ENCODE peak calls at places on chromosomes 7 and 10, in six cellular contexts. One of them, this sample, is unnamed.
A peak's percentile ranks its signal among the peaks of the same experiment; 100 is the strongest.

GRCh38 chr7:32892521-32893224 is 1.1 kb upstream of the KBTBD2 start:
- DNase-seq in anterior cingulate cortex: peak; percentile 47
- DNase-seq in stimulated activated CD4-positive, alpha-beta T cell treated with anti-CD3 and anti-CD28 coated beads, Interleukin-15, amount 100 ng/mL, for 1 hour: peak; percentile 30
- DNase-seq in activated effector memory CD4-positive, alpha-beta T cell treated with anti-CD3 and anti-CD28 coated beads, Interleukin-2, amount 50 U/mL, for 16 hours: peak; percentile 80
- DNase-seq in hepatocyte: peak; percentile 59
- DNase-seq in psoas muscle: peak; percentile 68
- DNase-seq in this sample: peak; percentile 69

GRCh38 chr7:44131173-44132009 is 8.0 kb upstream of the POLD2 start:
- DNase-seq in anterior cingulate cortex: no peak
- DNase-seq in stimulated activated CD4-positive, alpha-beta T cell treated with anti-CD3 and anti-CD28 coated beads, Interleukin-15, amount 100 ng/mL, for 1 hour: no peak
- DNase-seq in activated effector memory CD4-positive, alpha-beta T cell treated with anti-CD3 and anti-CD28 coated beads, Interleukin-2, amount 50 U/mL, for 16 hours: no peak
- DNase-seq in hepatocyte: peak; percentile 66
- DNase-seq in psoas muscle: peak; percentile 11
- DNase-seq in this sample: peak; percentile 89

GRCh38 chr7:107999814-108000560 is 3.0 kb downstream of the LAMB1 start:
- DNase-seq in anterior cingulate cortex: no peak
- DNase-seq in stimulated activated CD4-positive, alpha-beta T cell treated with anti-CD3 and anti-CD28 coated beads, Interleukin-15, amount 100 ng/mL, for 1 hour: no peak
- DNase-seq in activated effector memory CD4-positive, alpha-beta T cell treated with anti-CD3 and anti-CD28 coated beads, Interleukin-2, amount 50 U/mL, for 16 hours: no peak
- DNase-seq in hepatocyte: no peak
- DNase-seq in psoas muscle: no peak
- DNase-seq in this sample: peak; percentile 85

GRCh38 chr7:134328900-134329299 is 12.2 kb upstream of the SLC35B4 start:
- DNase-seq in anterior cingulate cortex: no peak
- DNase-seq in stimulated activated CD4-positive, alpha-beta T cell treated with anti-CD3 and anti-CD28 coated beads, Interleukin-15, amount 100 ng/mL, for 1 hour: no peak
- DNase-seq in activated effector memory CD4-positive, alpha-beta T cell treated with anti-CD3 and anti-CD28 coated beads, Interleukin-2, amount 50 U/mL, for 16 hours: no peak
- DNase-seq in hepatocyte: no peak
- DNase-seq in psoas muscle: no peak
- DNase-seq in this sample: no peak

GRCh38 chr10:63703740-63704345 is 182.6 kb downstream of the REEP3 start:
- DNase-seq in anterior cingulate cortex: no peak
- DNase-seq in stimulated activated CD4-positive, alpha-beta T cell treated with anti-CD3 and anti-CD28 coated beads, Interleukin-15, amount 100 ng/mL, for 1 hour: no peak
- DNase-seq in activated effector memory CD4-positive, alpha-beta T cell treated with anti-CD3 and anti-CD28 coated beads, Interleukin-2, amount 50 U/mL, for 16 hours: no peak
- DNase-seq in hepatocyte: no peak
- DNase-seq in psoas muscle: peak; percentile 38
- DNase-seq in this sample: no peak

GRCh38 chr7:7653140-7653539 is 12.6 kb downstream of the UMAD1 start:
- DNase-seq in anterior cingulate cortex: no peak
- DNase-seq in stimulated activated CD4-positive, alpha-beta T cell treated with anti-CD3 and anti-CD28 coated beads, Interleukin-15, amount 100 ng/mL, for 1 hour: no peak
- DNase-seq in activated effector memory CD4-positive, alpha-beta T cell treated with anti-CD3 and anti-CD28 coated beads, Interleukin-2, amount 50 U/mL, for 16 hours: no peak
- DNase-seq in hepatocyte: no peak
- DNase-seq in psoas muscle: no peak
- DNase-seq in this sample: no peak

GRCh38 chr7:105773030-105773460 is 103.4 kb downstream of the ATXN7L1 start:
- DNase-seq in anterior cingulate cortex: no peak
- DNase-seq in stimulated activated CD4-positive, alpha-beta T cell treated with anti-CD3 and anti-CD28 coated beads, Interleukin-15, amount 100 ng/mL, for 1 hour: no peak
- DNase-seq in activated effector memory CD4-positive, alpha-beta T cell treated with anti-CD3 and anti-CD28 coated beads, Interleukin-2, amount 50 U/mL, for 16 hours: no peak
- DNase-seq in hepatocyte: no peak
- DNase-seq in psoas muscle: no peak
- DNase-seq in this sample: no peak

GRCh38 chr7:103348452-103348851 is 1.0 kb downstream of the PSMC2 start:
- DNase-seq in anterior cingulate cortex: no peak
- DNase-seq in stimulated activated CD4-positive, alpha-beta T cell treated with anti-CD3 and anti-CD28 coated beads, Interleukin-15, amount 100 ng/mL, for 1 hour: no peak
- DNase-seq in activated effector memory CD4-positive, alpha-beta T cell treated with anti-CD3 and anti-CD28 coated beads, Interleukin-2, amount 50 U/mL, for 16 hours: peak; percentile 68
- DNase-seq in hepatocyte: no peak
- DNase-seq in psoas muscle: no peak
- DNase-seq in this sample: no peak

GRCh38 chr7:11153694-11154093 is 180.0 kb downstream of the PHF14 start:
- DNase-seq in anterior cingulate cortex: no peak
- DNase-seq in stimulated activated CD4-positive, alpha-beta T cell treated with anti-CD3 and anti-CD28 coated beads, Interleukin-15, amount 100 ng/mL, for 1 hour: no peak
- DNase-seq in activated effector memory CD4-positive, alpha-beta T cell treated with anti-CD3 and anti-CD28 coated beads, Interleukin-2, amount 50 U/mL, for 16 hours: no peak
- DNase-seq in hepatocyte: no peak
- DNase-seq in psoas muscle: no peak
- DNase-seq in this sample: no peak

GRCh38 chr7:101952355-101953247 is 135.2 kb downstream of the CUX1 start:
- DNase-seq in anterior cingulate cortex: no peak
- DNase-seq in stimulated activated CD4-positive, alpha-beta T cell treated with anti-CD3 and anti-CD28 coated beads, Interleukin-15, amount 100 ng/mL, for 1 hour: no peak
- DNase-seq in activated effector memory CD4-positive, alpha-beta T cell treated with anti-CD3 and anti-CD28 coated beads, Interleukin-2, amount 50 U/mL, for 16 hours: no peak
- DNase-seq in hepatocyte: peak; percentile 51
- DNase-seq in psoas muscle: no peak
- DNase-seq in this sample: no peak

GRCh38 chr7:137519964-137520363 is 176.4 kb upstream of the PTN start:
- DNase-seq in anterior cingulate cortex: no peak
- DNase-seq in stimulated activated CD4-positive, alpha-beta T cell treated with anti-CD3 and anti-CD28 coated beads, Interleukin-15, amount 100 ng/mL, for 1 hour: no peak
- DNase-seq in activated effector memory CD4-positive, alpha-beta T cell treated with anti-CD3 and anti-CD28 coated beads, Interleukin-2, amount 50 U/mL, for 16 hours: no peak
- DNase-seq in hepatocyte: no peak
- DNase-seq in psoas muscle: no peak
- DNase-seq in this sample: no peak

GRCh38 chr10:132640326-132641125 is 102.9 kb downstream of the INPP5A start:
- DNase-seq in anterior cingulate cortex: no peak
- DNase-seq in stimulated activated CD4-positive, alpha-beta T cell treated with anti-CD3 and anti-CD28 coated beads, Interleukin-15, amount 100 ng/mL, for 1 hour: no peak
- DNase-seq in activated effector memory CD4-positive, alpha-beta T cell treated with anti-CD3 and anti-CD28 coated beads, Interleukin-2, amount 50 U/mL, for 16 hours: peak; percentile 45
- DNase-seq in hepatocyte: no peak
- DNase-seq in psoas muscle: peak; percentile 40
- DNase-seq in this sample: peak; percentile 35

GRCh38 chr7:131008840-131009651 is 275.0 kb upstream of the KLF14 start:
- DNase-seq in anterior cingulate cortex: no peak
- DNase-seq in stimulated activated CD4-positive, alpha-beta T cell treated with anti-CD3 and anti-CD28 coated beads, Interleukin-15, amount 100 ng/mL, for 1 hour: no peak
- DNase-seq in activated effector memory CD4-positive, alpha-beta T cell treated with anti-CD3 and anti-CD28 coated beads, Interleukin-2, amount 50 U/mL, for 16 hours: no peak
- DNase-seq in hepatocyte: no peak
- DNase-seq in psoas muscle: no peak
- DNase-seq in this sample: no peak

GRCh38 chr10:33263453-33263852 is 71.0 kb downstream of the NRP1 start:
- DNase-seq in anterior cingulate cortex: no peak
- DNase-seq in stimulated activated CD4-positive, alpha-beta T cell treated with anti-CD3 and anti-CD28 coated beads, Interleukin-15, amount 100 ng/mL, for 1 hour: no peak
- DNase-seq in activated effector memory CD4-positive, alpha-beta T cell treated with anti-CD3 and anti-CD28 coated beads, Interleukin-2, amount 50 U/mL, for 16 hours: no peak
- DNase-seq in hepatocyte: no peak
- DNase-seq in psoas muscle: no peak
- DNase-seq in this sample: no peak

GRCh38 chr10:52308251-52309031 is 5.6 kb upstream of the DKK1 start:
- DNase-seq in anterior cingulate cortex: peak; percentile 33
- DNase-seq in stimulated activated CD4-positive, alpha-beta T cell treated with anti-CD3 and anti-CD28 coated beads, Interleukin-15, amount 100 ng/mL, for 1 hour: no peak
- DNase-seq in activated effector memory CD4-positive, alpha-beta T cell treated with anti-CD3 and anti-CD28 coated beads, Interleukin-2, amount 50 U/mL, for 16 hours: no peak
- DNase-seq in hepatocyte: peak; percentile 79
- DNase-seq in psoas muscle: peak; percentile 71
- DNase-seq in this sample: peak; percentile 80

GRCh38 chr10:117366741-117367140 is 8.5 kb downstream of the PDZD8 start:
- DNase-seq in anterior cingulate cortex: no peak
- DNase-seq in stimulated activated CD4-positive, alpha-beta T cell treated with anti-CD3 and anti-CD28 coated beads, Interleukin-15, amount 100 ng/mL, for 1 hour: no peak
- DNase-seq in activated effector memory CD4-positive, alpha-beta T cell treated with anti-CD3 and anti-CD28 coated beads, Interleukin-2, amount 50 U/mL, for 16 hours: no peak
- DNase-seq in hepatocyte: no peak
- DNase-seq in psoas muscle: no peak
- DNase-seq in this sample: no peak

GRCh38 chr10:87054373-87055295 is 34.5 kb downstream of the FAM25A start:
- DNase-seq in anterior cingulate cortex: no peak
- DNase-seq in stimulated activated CD4-positive, alpha-beta T cell treated with anti-CD3 and anti-CD28 coated beads, Interleukin-15, amount 100 ng/mL, for 1 hour: no peak
- DNase-seq in activated effector memory CD4-positive, alpha-beta T cell treated with anti-CD3 and anti-CD28 coated beads, Interleukin-2, amount 50 U/mL, for 16 hours: no peak
- DNase-seq in hepatocyte: peak; percentile 24
- DNase-seq in psoas muscle: no peak
- DNase-seq in this sample: no peak

GRCh38 chr7:1169409-1170368 is 9.7 kb upstream of the ZFAND2A start:
- DNase-seq in anterior cingulate cortex: peak; percentile 64
- DNase-seq in stimulated activated CD4-positive, alpha-beta T cell treated with anti-CD3 and anti-CD28 coated beads, Interleukin-15, amount 100 ng/mL, for 1 hour: peak; percentile 91
- DNase-seq in activated effector memory CD4-positive, alpha-beta T cell treated with anti-CD3 and anti-CD28 coated beads, Interleukin-2, amount 50 U/mL, for 16 hours: peak; percentile 97
- DNase-seq in hepatocyte: peak; percentile 40
- DNase-seq in psoas muscle: peak; percentile 77
- DNase-seq in this sample: peak; percentile 63

GRCh38 chr10:128062331-128062730 is 63.9 kb downstream of the MKI67 start:
- DNase-seq in anterior cingulate cortex: no peak
- DNase-seq in stimulated activated CD4-positive, alpha-beta T cell treated with anti-CD3 and anti-CD28 coated beads, Interleukin-15, amount 100 ng/mL, for 1 hour: no peak
- DNase-seq in activated effector memory CD4-positive, alpha-beta T cell treated with anti-CD3 and anti-CD28 coated beads, Interleukin-2, amount 50 U/mL, for 16 hours: no peak
- DNase-seq in hepatocyte: no peak
- DNase-seq in psoas muscle: no peak
- DNase-seq in this sample: peak; percentile 84

GRCh38 chr7:52992479-52993195 is 42.8 kb upstream of the POM121L12 start:
- DNase-seq in anterior cingulate cortex: no peak
- DNase-seq in stimulated activated CD4-positive, alpha-beta T cell treated with anti-CD3 and anti-CD28 coated beads, Interleukin-15, amount 100 ng/mL, for 1 hour: no peak
- DNase-seq in activated effector memory CD4-positive, alpha-beta T cell treated with anti-CD3 and anti-CD28 coated beads, Interleukin-2, amount 50 U/mL, for 16 hours: no peak
- DNase-seq in hepatocyte: no peak
- DNase-seq in psoas muscle: no peak
- DNase-seq in this sample: no peak

GRCh38 chr7:71198887-71199286 is 66.9 kb downstream of the GALNT17 start:
- DNase-seq in anterior cingulate cortex: no peak
- DNase-seq in stimulated activated CD4-positive, alpha-beta T cell treated with anti-CD3 and anti-CD28 coated beads, Interleukin-15, amount 100 ng/mL, for 1 hour: no peak
- DNase-seq in activated effector memory CD4-positive, alpha-beta T cell treated with anti-CD3 and anti-CD28 coated beads, Interleukin-2, amount 50 U/mL, for 16 hours: no peak
- DNase-seq in hepatocyte: peak; percentile 27
- DNase-seq in psoas muscle: no peak
- DNase-seq in this sample: no peak

GRCh38 chr7:98802088-98802780 is 67.6 kb downstream of the TMEM130 start:
- DNase-seq in anterior cingulate cortex: peak; percentile 55
- DNase-seq in stimulated activated CD4-positive, alpha-beta T cell treated with anti-CD3 and anti-CD28 coated beads, Interleukin-15, amount 100 ng/mL, for 1 hour: peak; percentile 4
- DNase-seq in activated effector memory CD4-positive, alpha-beta T cell treated with anti-CD3 and anti-CD28 coated beads, Interleukin-2, amount 50 U/mL, for 16 hours: peak; percentile 64
- DNase-seq in hepatocyte: peak; percentile 88
- DNase-seq in psoas muscle: no peak
- DNase-seq in this sample: peak; percentile 89

This sample was measured in islet precursor cell.